ENCODE peak calls at places on chromosomes 5 and 9, in nine cellular contexts. Q, C, B, U, G, T, J, E and K are unnamed samples.

GRCh38 chr9:112132356-112132755 is 42.7 kb downstream of the SUSD1 start:
- DNase-seq in Q (peak), C (no peak), B (no peak), U (no peak), G (no peak), T (no peak), J (no peak), E (peak), K (no peak)

GRCh38 chr9:137764171-137764671 is 113.4 kb upstream of the CACNA1B start:
- DNase-seq in Q (peak), C (no peak), B (no peak), U (no peak), G (no peak), T (no peak), J (no peak), E (no peak), K (no peak)

GRCh38 chr5:108560581-108560980 is 178.7 kb upstream of the FBXL17 start:
- DNase-seq in Q (peak), C (no peak), B (no peak), U (peak), G (no peak), T (no peak), J (peak), E (peak), K (no peak)

GRCh38 chr9:81969971-81970370 is 18.6 kb upstream of the SPATA31D1 start:
- DNase-seq in Q (peak), C (no peak), B (no peak), U (no peak), G (no peak), T (no peak), J (no peak), E (peak), K (no peak)

GRCh38 chr9:83479765-83480164 is 58.4 kb downstream of the FRMD3 start:
- DNase-seq in Q (no peak), C (no peak), B (no peak), U (no peak), G (no peak), T (no peak), J (no peak), E (no peak), K (no peak)

GRCh38 chr9:37943329-37944265 is 39.7 kb upstream of the SLC25A51 start:
- DNase-seq in Q (peak), C (no peak), B (no peak), U (peak), G (no peak), T (no peak), J (peak), E (peak), K (no peak)

GRCh38 chr9:117887383-117887782 is 183.2 kb downstream of the TLR4 start:
- DNase-seq in Q (no peak), C (no peak), B (no peak), U (no peak), G (no peak), T (no peak), J (no peak), E (peak), K (no peak)

GRCh38 chr9:8304720-8305119 is 505.1 kb upstream of the DMAC1 start:
- DNase-seq in Q (no peak), C (no peak), B (no peak), U (no peak), G (no peak), T (no peak), J (no peak), E (no peak), K (no peak)

GRCh38 chr9:21825637-21826036 is 23.2 kb downstream of the MTAP start:
- DNase-seq in Q (no peak), C (no peak), B (no peak), U (no peak), G (no peak), T (no peak), J (no peak), E (no peak), K (no peak)

GRCh38 chr9:113879906-113880305 is 3.8 kb downstream of the ZNF618 start:
- DNase-seq in Q (no peak), C (no peak), B (no peak), U (no peak), G (no peak), T (no peak), J (peak), E (no peak), K (no peak)

GRCh38 chr5:175202461-175203065 is 241.4 kb downstream of the DRD1 start:
- DNase-seq in Q (no peak), C (no peak), B (no peak), U (peak), G (no peak), T (no peak), J (no peak), E (no peak), K (no peak)

GRCh38 chr5:1526681-1527131 is 2.9 kb upstream of the LPCAT1 start:
- DNase-seq in Q (no peak), C (no peak), B (no peak), U (no peak), G (peak), T (peak), J (no peak), E (no peak), K (no peak)

GRCh38 chr5:113266227-113266912 is 168.4 kb downstream of the TSSK1B start:
- DNase-seq in Q (no peak), C (no peak), B (no peak), U (no peak), G (no peak), T (no peak), J (no peak), E (peak), K (no peak)

GRCh38 chr9:38008168-38009034 is 60.6 kb downstream of the SHB start:
- DNase-seq in Q (peak), C (no peak), B (peak), U (peak), G (peak), T (peak), J (no peak), E (peak), K (peak)

GRCh38 chr9:83219154-83219923 is 156.4 kb upstream of the RASEF start:
- DNase-seq in Q (peak), C (no peak), B (peak), U (peak), G (peak), T (peak), J (peak), E (peak), K (peak)

GRCh38 chr9:109113892-109114609 is 5.7 kb downstream of the TMEM245 start:
- DNase-seq in Q (no peak), C (no peak), B (no peak), U (no peak), G (no peak), T (no peak), J (no peak), E (no peak), K (no peak)

GRCh38 chr9:4489919-4490704 is at the start of gene SLC1A1:
- DNase-seq in Q (peak), C (no peak), B (peak), U (peak), G (peak), T (peak), J (no peak), E (peak), K (no peak)

GRCh38 chr9:107119294-107119693 is 163.8 kb upstream of the RAD23B start:
- DNase-seq in Q (no peak), C (no peak), B (no peak), U (no peak), G (no peak), T (no peak), J (no peak), E (no peak), K (no peak)

GRCh38 chr9:784202-784601 is 57.3 kb upstream of the DMRT1 start:
- DNase-seq in Q (no peak), C (no peak), B (no peak), U (no peak), G (no peak), T (no peak), J (no peak), E (no peak), K (no peak)

GRCh38 chr9:108786756-108787663 is 68.8 kb downstream of the ACTL7B start:
- DNase-seq in Q (peak), C (no peak), B (no peak), U (peak), G (no peak), T (no peak), J (peak), E (peak), K (no peak)

GRCh38 chr9:35367451-35367850 is 122.5 kb upstream of the RUSC2 start:
- DNase-seq in Q (peak), C (no peak), B (no peak), U (peak), G (no peak), T (no peak), J (peak), E (peak), K (no peak)

GRCh38 chr9:133103183-133103986 is 17.7 kb downstream of the RALGDS start:
- DNase-seq in Q (peak), C (peak), B (peak), U (peak), G (peak), T (peak), J (no peak), E (peak), K (no peak)

GRCh38 chr9:91395553-91396470 is 27.8 kb downstream of the NFIL3 start:
- DNase-seq in Q (peak), C (no peak), B (peak), U (peak), G (no peak), T (no peak), J (peak), E (peak), K (no peak)

GRCh38 chr5:174305241-174305681 is 259.8 kb downstream of the NSG2 start:
- DNase-seq in Q (no peak), C (no peak), B (no peak), U (no peak), G (no peak), T (no peak), J (no peak), E (no peak), K (no peak)

GRCh38 chr9:87834357-87834756 is 48.3 kb upstream of the SPATA31E1 start:
- DNase-seq in Q (no peak), C (no peak), B (no peak), U (peak), G (no peak), T (no peak), J (no peak), E (no peak), K (peak)

GRCh38 chr5:34959323-34959722 is 30.0 kb downstream of the DNAJC21 start:
- DNase-seq in Q (peak), C (no peak), B (peak), U (no peak), G (no peak), T (no peak), J (peak), E (peak), K (no peak)

GRCh38 chr5:176359658-176360057 is 1.9 kb downstream of the KIAA1191 start:
- DNase-seq in Q (peak), C (no peak), B (no peak), U (no peak), G (no peak), T (no peak), J (no peak), E (peak), K (no peak)
- H3K4me3 ChIP-seq in Q (no peak), C (no peak), B (no peak), U (no peak), G (no peak), T (no peak), J (peak), E (peak), K (no peak)

GRCh38 chr9:110142253-110142652 is 65.7 kb downstream of the C9orf152 start:
- DNase-seq in Q (no peak), C (no peak), B (no peak), U (no peak), G (no peak), T (no peak), J (no peak), E (no peak), K (no peak)
- H3K4me3 ChIP-seq in Q (no peak), C (no peak), B (peak), U (no peak), G (no peak), T (no peak), J (no peak), E (no peak), K (no peak)

GRCh38 chr5:101678494-101679193 is 617.4 kb downstream of the SLCO4C1 start:
- DNase-seq in Q (peak), C (peak), B (peak), U (peak), G (no peak), T (no peak), J (no peak), E (peak), K (peak)
- H3K4me3 ChIP-seq in Q (no peak), C (no peak), B (no peak), U (no peak), G (no peak), T (peak), J (no peak), E (no peak), K (no peak)

DNA sequence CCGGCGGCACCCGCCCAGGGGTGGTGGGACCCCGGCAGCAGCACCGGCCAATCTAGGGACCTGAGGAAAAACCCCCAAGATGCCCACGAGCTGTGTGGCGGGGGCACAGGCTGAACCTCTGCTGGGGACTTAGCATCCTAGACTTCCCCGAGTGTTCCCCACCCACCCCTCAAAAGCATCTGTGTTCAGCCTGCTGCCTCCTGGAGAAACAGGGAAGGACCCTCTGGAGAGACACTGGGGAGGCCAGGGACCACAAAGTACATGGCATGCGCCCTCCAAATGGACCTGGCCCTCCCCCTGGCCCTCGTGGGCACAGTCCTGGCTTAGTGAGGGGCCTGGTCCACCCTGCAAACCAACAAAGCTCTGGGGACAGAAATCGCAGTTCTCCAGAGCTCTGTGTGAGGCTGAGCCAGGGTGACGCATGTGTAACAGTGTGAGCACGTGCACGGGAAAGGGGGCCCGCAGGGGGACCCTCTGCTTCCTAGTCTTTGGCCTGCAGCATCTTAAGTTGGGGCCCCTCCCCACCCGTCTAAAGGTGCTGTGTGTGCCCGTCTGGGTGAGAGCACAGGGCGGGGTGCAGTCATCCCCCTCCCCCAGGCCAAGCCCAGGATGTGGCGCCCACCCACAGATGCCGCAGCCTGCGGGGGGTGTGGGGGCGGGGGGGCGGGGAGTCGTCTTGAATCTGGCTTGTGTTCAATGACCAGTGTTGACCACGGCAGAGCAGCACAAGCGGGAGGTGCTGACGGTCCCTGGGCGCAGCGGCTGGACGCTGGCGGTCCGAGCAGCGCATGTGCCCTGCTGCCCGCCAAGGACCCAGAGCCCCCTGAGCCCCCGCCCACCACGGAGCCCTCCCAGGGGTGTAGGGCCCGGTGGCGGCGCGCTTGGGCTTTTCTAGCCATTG is 668 bp upstream of the KCNT1 start:
- DNase-seq in Q (no peak), C (peak), B (no peak), U (no peak), G (no peak), T (no peak), J (no peak), E (peak), K (peak)
- H3K4me3 ChIP-seq in Q (no peak), C (no peak), B (no peak), U (no peak), G (no peak), T (no peak), J (no peak), E (no peak), K (no peak)

DNA sequence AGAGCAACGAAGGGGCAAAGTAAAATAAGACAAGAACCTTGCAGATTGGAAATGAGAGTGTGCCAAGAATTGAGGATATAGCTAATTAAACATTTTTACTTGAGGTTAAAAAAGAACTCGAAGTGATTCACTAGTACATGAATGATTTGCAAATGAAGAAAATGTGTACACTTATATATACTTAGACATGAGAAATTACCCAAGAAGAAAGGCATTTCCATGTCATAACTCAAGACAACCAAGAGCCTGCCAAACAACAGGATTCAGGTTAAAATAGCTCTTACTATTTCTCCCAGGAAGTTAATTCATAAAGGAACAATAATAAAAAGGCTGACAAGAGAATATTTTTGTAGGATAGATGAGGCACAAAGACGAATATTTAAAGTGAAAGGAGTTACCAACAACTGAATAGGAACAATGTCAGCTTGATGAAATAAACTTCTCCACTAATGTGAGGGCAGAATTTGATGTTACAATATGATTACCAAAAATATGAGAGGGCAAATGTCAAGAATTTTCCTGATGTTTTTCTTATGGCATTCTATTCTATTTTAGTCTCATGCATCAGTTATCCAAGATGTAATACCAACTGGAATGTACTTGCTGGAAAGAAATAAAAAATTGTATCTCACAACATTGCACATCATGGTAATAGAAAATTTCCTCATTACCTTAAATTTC is 18.9 kb upstream of the NPR3 start:
- DNase-seq in Q (peak), C (no peak), B (no peak), U (peak), G (no peak), T (no peak), J (peak), E (peak), K (no peak)
- H3K4me3 ChIP-seq in Q (no peak), C (no peak), B (no peak), U (no peak), G (no peak), T (no peak), J (no peak), E (peak), K (no peak)

GRCh38 chr5:95283022-95283615 is 1.8 kb downstream of the MCTP1 start:
- DNase-seq in Q (peak), C (no peak), B (no peak), U (no peak), G (no peak), T (no peak), J (no peak), E (no peak), K (no peak)
- H3K4me3 ChIP-seq in Q (no peak), C (no peak), B (no peak), U (no peak), G (no peak), T (peak), J (no peak), E (no peak), K (no peak)

DNA sequence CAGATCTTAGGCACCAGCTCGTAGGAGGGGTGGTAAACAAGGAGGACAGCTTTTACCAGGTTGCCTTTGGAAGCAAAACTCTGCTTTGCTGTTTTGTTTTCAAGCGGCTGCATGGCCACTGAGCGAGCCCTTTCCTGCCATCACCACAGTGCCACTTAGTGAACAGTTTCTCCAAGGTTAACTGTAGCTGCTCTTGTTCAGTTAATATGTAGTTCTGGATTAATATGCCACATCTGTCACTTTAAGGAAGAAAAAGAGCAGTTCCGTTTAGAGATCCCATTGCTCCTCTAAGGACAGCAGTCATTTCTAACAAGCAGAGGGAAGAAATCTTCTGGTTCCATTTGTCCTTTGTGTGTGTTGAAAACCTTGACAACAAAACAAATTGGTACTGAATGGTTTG is 10.4 kb upstream of the ABL1 start:
- DNase-seq in Q (peak), C (no peak), B (no peak), U (no peak), G (no peak), T (no peak), J (no peak), E (peak), K (no peak)
- H3K4me3 ChIP-seq in Q (peak), C (no peak), B (no peak), U (no peak), G (no peak), T (no peak), J (peak), E (peak), K (no peak)

GRCh38 chr5:142314606-142315005 is 10.2 kb downstream of the SPRY4 start:
- DNase-seq in Q (no peak), C (no peak), B (no peak), U (no peak), G (no peak), T (peak), J (no peak), E (no peak), K (no peak)

GRCh38 chr5:142313275-142313674 is 11.5 kb downstream of the SPRY4 start:
- DNase-seq in Q (no peak), C (no peak), B (no peak), U (no peak), G (no peak), T (no peak), J (no peak), E (no peak), K (no peak)

GRCh38 chr5:142315231-142315900 is 9.5 kb downstream of the SPRY4 start:
- DNase-seq in Q (peak), C (no peak), B (no peak), U (no peak), G (no peak), T (no peak), J (no peak), E (no peak), K (no peak)

GRCh38 chr5:142313693-142314092 is 11.1 kb downstream of the SPRY4 start:
- DNase-seq in Q (peak), C (no peak), B (no peak), U (no peak), G (no peak), T (no peak), J (no peak), E (no peak), K (no peak)

GRCh38 chr5:142314129-142314528 is 10.7 kb downstream of the SPRY4 start:
- DNase-seq in Q (peak), C (no peak), B (no peak), U (no peak), G (no peak), T (no peak), J (no peak), E (no peak), K (no peak)
- H3K4me3 ChIP-seq in Q (no peak), C (no peak), B (no peak), U (no peak), G (no peak), T (no peak), J (no peak), E (no peak), K (no peak)